ENCODE peak calls at places on chromosomes 11 and 22, in seven cellular contexts. O is heart left ventricle, F is uterus, B is right lobe of liver, A is esophagus squamous epithelium, I is H1, V is adrenal gland. M is an unnamed sample.

GRCh38 chr22:34055525-34056200 is 135.4 kb upstream of the LARGE1 start:
- DNase-seq in O (no peak), F (no peak), B (no peak), A (no peak), I (peak), V (no peak), M (no peak)

GRCh38 chr22:48605125-48605524 is 1222.5 kb downstream of the BRD1 start:
- DNase-seq in O (no peak), F (no peak), B (no peak), A (no peak), I (no peak), V (no peak), M (no peak)

GRCh38 chr11:73265278-73265810 is 6.8 kb upstream of the P2RY6 start:
- DNase-seq in O (peak), F (no peak), B (no peak), A (no peak), I (no peak), V (no peak), M (no peak)

GRCh38 chr11:8610532-8611116 is 16.6 kb upstream of the STK33 start:
- DNase-seq in O (no peak), F (no peak), B (no peak), A (no peak), I (no peak), V (peak), M (no peak)

GRCh38 chr22:21587803-21588611 is 20.5 kb downstream of the UBE2L3 start:
- DNase-seq in O (no peak), F (no peak), B (no peak), A (no peak), I (no peak), V (peak), M (no peak)

GRCh38 chr11:44992774-44993173 is 42.1 kb upstream of the TP53I11 start:
- DNase-seq in O (no peak), F (no peak), B (no peak), A (no peak), I (no peak), V (no peak), M (no peak)

GRCh38 chr11:12170984-12171383 is 60.6 kb downstream of the MICAL2 start:
- DNase-seq in O (peak), F (peak), B (no peak), A (no peak), I (no peak), V (peak), M (no peak)

GRCh38 chr22:47288640-47289039 is 526.2 kb downstream of the TBC1D22A start:
- DNase-seq in O (no peak), F (peak), B (no peak), A (no peak), I (no peak), V (no peak), M (peak)

GRCh38 chr22:43128928-43129424 is 14.2 kb downstream of the MCAT start:
- DNase-seq in O (no peak), F (no peak), B (no peak), A (no peak), I (no peak), V (no peak), M (no peak)

GRCh38 chr22:35355744-35356420 is 25.0 kb upstream of the HMOX1 start:
- DNase-seq in O (no peak), F (peak), B (no peak), A (no peak), I (no peak), V (no peak), M (no peak)

GRCh38 chr11:61996933-61997332 is 29.5 kb upstream of the FTH1 start:
- DNase-seq in O (no peak), F (no peak), B (no peak), A (no peak), I (no peak), V (no peak), M (no peak)

GRCh38 chr11:113529606-113530005 is 54.4 kb upstream of the DRD2 start:
- DNase-seq in O (no peak), F (no peak), B (no peak), A (no peak), I (no peak), V (no peak), M (no peak)

GRCh38 chr22:17700778-17701177 is 62.2 kb downstream of the BCL2L13 start:
- DNase-seq in O (no peak), F (no peak), B (no peak), A (no peak), I (no peak), V (no peak), M (no peak)

GRCh38 chr11:91104237-91104636 is 881.4 kb upstream of the CHORDC1 start:
- DNase-seq in O (no peak), F (no peak), B (no peak), A (no peak), I (no peak), V (peak), M (no peak)

GRCh38 chr11:102312656-102313055 is 4.6 kb upstream of the BIRC3 start:
- DNase-seq in O (no peak), F (no peak), B (no peak), A (no peak), I (no peak), V (no peak), M (no peak)

GRCh38 chr11:13140028-13140870 is 131.1 kb downstream of the RASSF10 start:
- DNase-seq in O (no peak), F (no peak), B (peak), A (no peak), I (no peak), V (no peak), M (no peak)

GRCh38 chr11:133040289-133040893 is 491.9 kb downstream of the OPCML start:
- DNase-seq in O (no peak), F (no peak), B (no peak), A (no peak), I (peak), V (no peak), M (no peak)

GRCh38 chr11:29135504-29135903 is 881.3 kb downstream of the KCNA4 start:
- DNase-seq in O (no peak), F (no peak), B (no peak), A (no peak), I (no peak), V (no peak), M (no peak)

GRCh38 chr11:67453816-67454732 is 1.1 kb upstream of the CABP4 start:
- DNase-seq in O (no peak), F (no peak), B (no peak), A (no peak), I (no peak), V (no peak), M (no peak)

GRCh38 chr11:123977731-123978347 is at the start of gene OR10S1:
- DNase-seq in O (no peak), F (no peak), B (no peak), A (no peak), I (no peak), V (no peak), M (no peak)

GRCh38 chr11:7019500-7020182 is 505 bp downstream of the ZNF214 start:
- DNase-seq in O (peak), F (peak), B (peak), A (no peak), I (no peak), V (peak), M (peak)

GRCh38 chr11:87369888-87370287 is 332.2 kb downstream of the TMEM135 start:
- DNase-seq in O (no peak), F (no peak), B (no peak), A (no peak), I (no peak), V (no peak), M (no peak)

GRCh38 chr22:35684270-35684700 is 33.4 kb upstream of the APOL5 start:
- DNase-seq in O (peak), F (peak), B (no peak), A (no peak), I (no peak), V (peak), M (no peak)

GRCh38 chr11:74673956-74674355 is 57.3 kb downstream of the CHRDL2 start:
- DNase-seq in O (no peak), F (no peak), B (no peak), A (no peak), I (no peak), V (no peak), M (no peak)

GRCh38 chr11:123268118-123268517 is 73.1 kb upstream of the CLMP start:
- DNase-seq in O (no peak), F (no peak), B (no peak), A (no peak), I (no peak), V (no peak), M (no peak)

GRCh38 chr22:40463017-40463631 is 92.7 kb downstream of the SGSM3 start:
- DNase-seq in O (no peak), F (no peak), B (no peak), A (no peak), I (no peak), V (no peak), M (peak)

GRCh38 chr11:2250041-2250440 is 20.3 kb downstream of the ASCL2 start:
- DNase-seq in O (no peak), F (no peak), B (no peak), A (no peak), I (no peak), V (no peak), M (no peak)

GRCh38 chr11:9738126-9738525 is 74.2 kb downstream of the SWAP70 start:
- DNase-seq in O (no peak), F (no peak), B (no peak), A (no peak), I (no peak), V (peak), M (no peak)

GRCh38 chr11:7587712-7588111 is 73.9 kb downstream of the PPFIBP2 start:
- DNase-seq in O (no peak), F (no peak), B (no peak), A (no peak), I (no peak), V (no peak), M (no peak)

GRCh38 chr11:1520987-1521349 is 34.4 kb upstream of the MOB2 start:
- DNase-seq in O (peak), F (no peak), B (no peak), A (no peak), I (no peak), V (peak), M (peak)

GRCh38 chr11:15062631-15063030 is 10.8 kb upstream of the CALCB start:
- DNase-seq in O (no peak), F (no peak), B (no peak), A (no peak), I (no peak), V (no peak), M (no peak)

GRCh38 chr11:30603357-30603756 is 17.2 kb upstream of the MPPED2 start:
- DNase-seq in O (no peak), F (no peak), B (no peak), A (no peak), I (no peak), V (no peak), M (no peak)

GRCh38 chr11:86811637-86812321 is 11.4 kb downstream of the PRSS23 start:
- DNase-seq in O (no peak), F (peak), B (no peak), A (no peak), I (no peak), V (no peak), M (no peak)

GRCh38 chr11:78698612-78699011 is 123.9 kb upstream of the NARS2 start:
- DNase-seq in O (peak), F (no peak), B (no peak), A (no peak), I (no peak), V (peak), M (no peak)

GRCh38 chr11:46238967-46239800 is 38.3 kb upstream of the CREB3L1 start:
- DNase-seq in O (peak), F (peak), B (peak), A (no peak), I (peak), V (peak), M (peak)
- TF ChIP-seq POLR2A in O (peak), F (peak), B (no peak), A (no peak), I (no peak), V (no peak), M (no peak)

GRCh38 chr22:37284807-37285355 is 2.6 kb downstream of the CYTH4 start:
- DNase-seq in O (peak), F (no peak), B (peak), A (no peak), I (no peak), V (peak), M (peak)
- H3K4me3 ChIP-seq in O (no peak), F (no peak), B (peak), A (peak), I (no peak), V (no peak), M (peak)

GRCh38 chr22:39363751-39364484 is 14.1 kb downstream of the SYNGR1 start:
- DNase-seq in O (no peak), F (no peak), B (no peak), A (no peak), I (no peak), V (no peak), M (no peak)
- TF ChIP-seq POLR2A in O (no peak), F (no peak), B (no peak), A (no peak), I (no peak), V (no peak), M (no peak)

GRCh38 chr11:60170566-60170965 is 12.3 kb downstream of the MS4A6A start:
- DNase-seq in O (no peak), F (no peak), B (no peak), A (no peak), I (no peak), V (no peak), M (no peak)
- H3K4me3 ChIP-seq in O (no peak), F (no peak), B (no peak), A (no peak), I (no peak), V (no peak), M (no peak)

GRCh38 chr11:46277313-46277622 is 194 bp upstream of the CREB3L1 start:
- DNase-seq in O (no peak), F (peak), B (no peak), A (no peak), I (no peak), V (peak), M (no peak)

GRCh38 chr11:46277623-46278386 is at the start of gene CREB3L1:
- DNase-seq in O (peak), F (no peak), B (no peak), A (no peak), I (no peak), V (peak), M (peak)

GRCh38 chr11:46273511-46274205 is 3.8 kb upstream of the CREB3L1 start:
- DNase-seq in O (no peak), F (no peak), B (peak), A (no peak), I (no peak), V (no peak), M (no peak)

GRCh38 chr11:46278387-46279173 is 1.1 kb downstream of the CREB3L1 start:
- DNase-seq in O (peak), F (peak), B (no peak), A (no peak), I (no peak), V (peak), M (peak)

GRCh38 chr11:46275964-46276641 is 1.4 kb upstream of the CREB3L1 start:
- DNase-seq in O (no peak), F (no peak), B (no peak), A (no peak), I (no peak), V (peak), M (peak)
- TF ChIP-seq POLR2A in O (no peak), F (no peak), B (no peak), A (no peak), I (no peak), V (no peak), M (no peak)

GRCh38 chr11:414333-414857 is 404 bp downstream of the SIGIRR start:
- DNase-seq in O (no peak), F (no peak), B (peak), A (no peak), I (no peak), V (no peak), M (no peak)
- H3K4me3 ChIP-seq in O (peak), F (peak), B (no peak), A (peak), I (no peak), V (no peak), M (peak)

GRCh38 chr11:36151933-36152580 is 137.2 kb downstream of the COMMD9 start:
- DNase-seq in O (no peak), F (no peak), B (no peak), A (no peak), I (no peak), V (no peak), M (no peak)

GRCh38 chr11:36150986-36151385 is 138.2 kb downstream of the COMMD9 start:
- DNase-seq in O (no peak), F (no peak), B (no peak), A (no peak), I (no peak), V (no peak), M (no peak)

GRCh38 chr11:36147491-36147890 is 141.7 kb downstream of the COMMD9 start:
- DNase-seq in O (no peak), F (no peak), B (no peak), A (no peak), I (no peak), V (no peak), M (no peak)

GRCh38 chr11:36148701-36149100 is 140.5 kb downstream of the COMMD9 start:
- DNase-seq in O (no peak), F (no peak), B (no peak), A (no peak), I (no peak), V (no peak), M (no peak)

GRCh38 chr11:36149538-36150242 is 139.5 kb downstream of the COMMD9 start:
- DNase-seq in O (no peak), F (peak), B (peak), A (no peak), I (peak), V (peak), M (no peak)
- TF ChIP-seq POLR2A in O (peak), F (no peak), B (no peak), A (no peak), I (no peak), V (no peak), M (no peak)

DNA sequence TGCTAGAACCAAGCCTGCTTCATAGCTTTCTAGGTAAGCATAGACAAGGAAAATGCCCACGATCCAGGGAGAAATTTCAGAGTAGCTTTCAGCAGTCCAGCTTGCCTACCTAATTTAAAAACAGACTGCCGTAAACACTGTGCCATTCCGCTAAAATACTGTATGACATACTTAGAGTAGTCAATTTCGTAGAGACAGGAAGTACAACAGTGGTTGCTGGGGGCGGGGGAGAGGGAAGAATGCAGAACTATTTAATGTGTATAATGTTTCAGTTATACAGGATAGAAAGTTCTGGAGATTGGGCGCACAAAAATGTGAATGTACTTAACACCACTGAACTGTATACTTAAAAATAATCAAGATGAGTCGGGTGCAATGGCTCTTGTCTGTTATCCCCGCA is 56.7 kb downstream of the C11orf58 start:
- DNase-seq in O (no peak), F (no peak), B (no peak), A (no peak), I (no peak), V (peak), M (no peak)
- H3K4me3 ChIP-seq in O (no peak), F (no peak), B (no peak), A (no peak), I (no peak), V (no peak), M (no peak)